ENCODE peak calls at places on chromosomes 11 and 22, in five cellular contexts. Z is esophagus muscularis mucosa; M is RCC 7860; E is stimulated activated CD8-positive, alpha-beta memory T cell treated with anti-CD3 and anti-CD28 coated beads, Interleukin-7, amount 100 ng/mL, for 1 hour; K is amygdala. F is an unnamed sample.

GRCh38 chr22:29345932-29346331 is 30.4 kb upstream of the RASL10A start:
- DNase-seq in K (no peak), E (no peak), Z (no peak), M (no peak), F (no peak)

GRCh38 chr11:15818132-15818842 is 538.1 kb downstream of the SOX6 start:
- DNase-seq in Z (peak; percentile 64), M (no peak), E (no peak), K (no peak), F (no peak)

GRCh38 chr11:21810650-21811049 is 382.2 kb upstream of the ANO5 start:
- DNase-seq in Z (no peak), K (no peak), M (no peak), E (no peak), F (no peak)

GRCh38 chr11:117296881-117297280 is 5.7 kb downstream of the BACE1-AS start:
- DNase-seq in M (no peak), K (no peak), E (no peak), Z (no peak), F (no peak)

GRCh38 chr11:128653828-128654231 is 40.0 kb upstream of the FLI1 start:
- DNase-seq in M (no peak), K (no peak), E (no peak), Z (no peak), F (no peak)

GRCh38 chr11:289706-290620 is 1.0 kb downstream of the PGGHG start:
- DNase-seq in K (no peak), E (no peak), Z (no peak), M (no peak), F (peak; percentile 39)

GRCh38 chr11:132054822-132055221 is 684.4 kb downstream of the NTM start:
- DNase-seq in M (peak; percentile 79), Z (no peak), E (no peak), K (no peak), F (no peak)

GRCh38 chr11:42065199-42065598 is 605.7 kb upstream of the LRRC4C start:
- DNase-seq in E (no peak), K (no peak), M (no peak), Z (no peak), F (no peak)

GRCh38 chr22:32058656-32059280 is 15.7 kb downstream of the SLC5A1 start:
- DNase-seq in K (no peak), Z (no peak), E (no peak), M (no peak), F (no peak)

GRCh38 chr11:65572356-65573043 is at the start of gene FAM89B:
- DNase-seq in M (peak; percentile 45), E (peak; percentile 81), Z (peak; percentile 97), K (peak; percentile 72), F (peak; percentile 92)

GRCh38 chr11:102347526-102348331 is 715 bp downstream of the BIRC2 start:
- DNase-seq in Z (no peak), M (peak; percentile 38), K (peak; percentile 47), E (no peak), F (no peak)

GRCh38 chr22:22755778-22756100 is 111.3 kb downstream of the GGTLC2 start:
- DNase-seq in M (no peak), K (no peak), E (no peak), Z (no peak), F (no peak)

GRCh38 chr11:1825039-1825740 is 9.6 kb upstream of the SYT8 start:
- DNase-seq in Z (no peak), K (no peak), M (no peak), E (no peak), F (peak; percentile 37)

GRCh38 chr11:58905716-58906547 is 33.4 kb upstream of the GLYATL1 start:
- DNase-seq in E (no peak), Z (peak; percentile 90), K (peak; percentile 60), M (peak; percentile 82), F (peak; percentile 68)

GRCh38 chr11:70326365-70326803 is 55.9 kb downstream of the PPFIA1 start:
- DNase-seq in M (no peak), Z (no peak), K (no peak), E (no peak), F (no peak)

GRCh38 chr11:8867035-8867434 is 44.0 kb upstream of the AKIP1 start:
- DNase-seq in M (no peak), K (no peak), Z (no peak), E (no peak), F (no peak)

GRCh38 chr22:29260031-29260560 is 7.7 kb downstream of the RHBDD3 start:
- DNase-seq in Z (no peak), M (no peak), K (no peak), E (no peak), F (no peak)

GRCh38 chr11:66768818-66769217 is 39.8 kb upstream of the SPTBN2 start:
- DNase-seq in Z (no peak), K (no peak), E (no peak), M (peak; percentile 34), F (no peak)

GRCh38 chr22:36344106-36344827 is 43.5 kb downstream of the MYH9 start:
- DNase-seq in K (peak; percentile 58), M (no peak), E (no peak), Z (no peak), F (peak; percentile 84)

GRCh38 chr11:120465921-120466534 is 45.5 kb upstream of the GRIK4 start:
- DNase-seq in E (no peak), M (no peak), Z (no peak), K (no peak), F (no peak)

GRCh38 chr22:29786026-29786425 is 18.9 kb downstream of the UQCR10 start:
- DNase-seq in M (no peak), Z (no peak), K (no peak), E (no peak), F (no peak)

GRCh38 chr11:2858995-2859705 is 26.4 kb downstream of the CDKN1C start:
- DNase-seq in M (no peak), K (no peak), Z (no peak), E (no peak), F (no peak)

GRCh38 chr11:130554241-130555055 is 106.0 kb downstream of the ADAMTS15 start:
- DNase-seq in K (no peak), Z (no peak), E (no peak), M (no peak), F (no peak)

GRCh38 chr11:22558638-22559037 is 67.0 kb downstream of the FANCF start:
- DNase-seq in E (no peak), Z (no peak), K (no peak), M (no peak), F (no peak)

GRCh38 chr11:113951487-113951886 is 23.4 kb upstream of the HTR3A start:
- DNase-seq in M (no peak), E (no peak), K (no peak), Z (no peak), F (no peak)

GRCh38 chr11:64844330-64845124 is at the start of gene CDC42BPG:
- DNase-seq in E (no peak), K (no peak), M (no peak), Z (no peak), F (no peak)

GRCh38 chr11:6988506-6988905 is 31.6 kb downstream of the ZNF214 start:
- DNase-seq in K (no peak), Z (no peak), E (no peak), M (no peak), F (no peak)

GRCh38 chr11:78886616-78887015 is 312.0 kb upstream of the NARS2 start:
- DNase-seq in Z (no peak), M (no peak), E (no peak), K (no peak), F (no peak)

GRCh38 chr22:19216579-19216978 is 38.0 kb upstream of the SLC25A1 start:
- DNase-seq in M (no peak), E (no peak), K (no peak), Z (no peak), F (no peak)

GRCh38 chr11:12771875-12772274 is 97.7 kb downstream of the TEAD1 start:
- DNase-seq in Z (no peak), E (no peak), M (no peak), K (no peak), F (no peak)

GRCh38 chr11:1573847-1574255 is 1.8 kb upstream of the DUSP8 start:
- DNase-seq in E (no peak), Z (no peak), K (no peak), M (no peak), F (no peak)

GRCh38 chr11:99911116-99911515 is 776.0 kb upstream of the ARHGAP42 start:
- DNase-seq in E (no peak), K (no peak), Z (no peak), M (no peak), F (no peak)

GRCh38 chr11:102479733-102480132 is 27.2 kb upstream of the TMEM123 start:
- DNase-seq in M (no peak), Z (peak; percentile 8), E (no peak), K (no peak), F (no peak)

GRCh38 chr11:129639300-129639699 is 176.3 kb upstream of the TMEM45B start:
- DNase-seq in K (no peak), Z (no peak), E (no peak), M (peak; percentile 90), F (no peak)

GRCh38 chr11:70297341-70297740 is 26.9 kb downstream of the PPFIA1 start:
- DNase-seq in M (peak; percentile 20), Z (no peak), E (no peak), K (no peak), F (no peak)

GRCh38 chr11:69640260-69640994 is 529 bp upstream of the CCND1 start:
- DNase-seq in E (no peak), K (no peak), M (no peak), Z (no peak), F (no peak)

GRCh38 chr11:100329352-100329751 is 357.7 kb upstream of the ARHGAP42 start:
- DNase-seq in Z (no peak), M (no peak), E (no peak), K (no peak), F (no peak)

GRCh38 chr11:76102772-76103171 is 103.5 kb downstream of the WNT11 start:
- DNase-seq in M (no peak), Z (no peak), E (no peak), K (no peak), F (no peak)

F was measured in dorsolateral prefrontal cortex.